ENCODE peak calls at places on chromosomes 1 and 21, in eight cellular contexts. L is fibroblast of gingiva; V is smooth muscle cell of the brain vasculature; C is substantia nigra; Z is heart left ventricle; F is activated CD8-positive, alpha-beta T cell treated with anti-CD3 and anti-CD28 coated beads for 36 hours; A is EH; W is activated naive CD4-positive, alpha-beta T cell treated with anti-CD3 and anti-CD28 coated beads for 36 hours. N is an unnamed sample.
A peak's percentile ranks its signal among the peaks of the same experiment; 100 is the strongest.

GRCh38 chr1:173863224-173864151 is 4.3 kb downstream of the GAS5 start:
- DNase-seq in L (no peak), A (no peak), F (no peak), V (no peak), W (no peak), Z (no peak), C (no peak), N (no peak)

GRCh38 chr1:154170547-154171221 is 15.8 kb upstream of the NUP210L start:
- DNase-seq in Z (no peak), L (no peak), W (peak; percentile 85), V (no peak), A (no peak), F (peak; percentile 86), C (no peak), N (no peak)

GRCh38 chr1:184882649-184883303 is 91.5 kb downstream of the NIBAN1 start:
- DNase-seq in Z (peak; percentile 62), C (no peak), W (peak; percentile 32), V (no peak), F (peak; percentile 37), L (peak; percentile 24), A (no peak), N (no peak)

GRCh38 chr21:42060166-42060565 is 11.0 kb upstream of the UMODL1 start:
- DNase-seq in A (no peak), C (no peak), Z (peak; percentile 10), L (no peak), F (no peak), V (no peak), W (no peak), N (no peak)

GRCh38 chr21:45615145-45615711 is 28.3 kb upstream of the PCBP3 start:
- DNase-seq in F (peak; percentile 93), V (no peak), L (no peak), Z (no peak), C (no peak), W (peak; percentile 88), A (peak; percentile 29), N (no peak)

GRCh38 chr1:166638137-166638536 is 201.1 kb upstream of the POGK start:
- DNase-seq in Z (no peak), W (no peak), L (no peak), F (no peak), A (no peak), C (no peak), V (no peak), N (no peak)

GRCh38 chr1:45503462-45504360 is 3.6 kb downstream of the MMACHC start:
- DNase-seq in A (no peak), Z (no peak), V (no peak), F (no peak), W (no peak), C (no peak), L (no peak), N (no peak)

GRCh38 chr1:156025873-156026272 is 5.1 kb upstream of the SSR2 start:
- DNase-seq in W (peak; percentile 59), A (peak; percentile 51), F (peak; percentile 65), V (no peak), C (no peak), Z (peak; percentile 43), L (no peak), N (no peak)

GRCh38 chr1:161193561-161194235 is 5.2 kb downstream of the ADAMTS4 start:
- DNase-seq in L (peak; percentile 69), V (no peak), W (no peak), A (no peak), C (peak; percentile 75), F (no peak), Z (no peak), N (no peak)

GRCh38 chr1:50646526-50646925 is 223.3 kb upstream of the DMRTA2 start:
- DNase-seq in A (no peak), F (no peak), V (no peak), W (no peak), C (no peak), L (no peak), Z (no peak), N (no peak)

GRCh38 chr1:54937469-54937868 is 43.0 kb upstream of the TMEM61 start:
- DNase-seq in W (no peak), C (no peak), V (no peak), Z (no peak), L (no peak), A (peak; percentile 37), F (no peak), N (no peak)

GRCh38 chr21:44712203-44713028 is 1.0 kb upstream of the TSPEAR start:
- DNase-seq in V (no peak), L (no peak), Z (no peak), F (no peak), A (no peak), C (no peak), W (no peak), N (no peak)

GRCh38 chr1:114024049-114024448 is 44.8 kb downstream of the OLFML3 start:
- DNase-seq in F (no peak), A (no peak), C (no peak), W (no peak), V (peak; percentile 86), L (peak; percentile 11), Z (no peak), N (no peak)

GRCh38 chr1:181100015-181100905 is 11.8 kb downstream of the IER5 start:
- DNase-seq in C (no peak), W (peak; percentile 69), V (no peak), L (no peak), A (peak; percentile 74), Z (no peak), F (peak; percentile 68), N (no peak)

GRCh38 chr1:85611856-85612255 is 31.3 kb downstream of the CCN1 start:
- DNase-seq in F (no peak), L (peak; percentile 99), V (peak; percentile 93), Z (peak; percentile 39), A (peak; percentile 100), C (no peak), W (no peak), N (peak; percentile 82)

GRCh38 chr1:109639841-109640184 is 16.1 kb upstream of the GSTM4 start:
- DNase-seq in A (no peak), Z (no peak), V (no peak), C (no peak), F (no peak), L (no peak), W (no peak), N (no peak)

GRCh38 chr1:156193208-156193487 is 756 bp upstream of the SLC25A44 start:
- DNase-seq in W (no peak), Z (no peak), A (no peak), F (no peak), V (no peak), L (no peak), C (no peak), N (no peak)

GRCh38 chr1:164764333-164764732 is 205.3 kb downstream of the PBX1 start:
- DNase-seq in Z (no peak), A (peak; percentile 56), F (no peak), C (no peak), W (no peak), L (no peak), V (no peak), N (no peak)

GRCh38 chr1:205142105-205142475 is 20.3 kb upstream of the RBBP5 start:
- DNase-seq in V (no peak), F (no peak), C (no peak), A (no peak), Z (no peak), L (peak; percentile 9), W (no peak), N (no peak)

GRCh38 chr1:183871142-183871541 is 66.2 kb downstream of the RGL1 start:
- DNase-seq in Z (no peak), A (peak; percentile 41), F (no peak), V (peak; percentile 80), L (peak; percentile 39), C (no peak), W (no peak), N (no peak)

GRCh38 chr21:42850866-42851391 is 28.4 kb downstream of the WDR4 start:
- DNase-seq in C (no peak), A (no peak), V (no peak), W (peak; percentile 27), Z (no peak), L (no peak), F (peak; percentile 54), N (no peak)

GRCh38 chr1:109981128-109981379 is 3.5 kb upstream of the AHCYL1 start:
- DNase-seq in L (no peak), F (no peak), V (no peak), Z (no peak), C (no peak), W (no peak), A (no peak), N (no peak)

GRCh38 chr1:155012760-155013602 is 10.4 kb downstream of the ZBTB7B start:
- DNase-seq in C (no peak), V (no peak), A (no peak), L (no peak), W (no peak), Z (no peak), F (no peak), N (no peak)

GRCh38 chr1:218674280-218674773 is 329.2 kb downstream of the TGFB2 start:
- DNase-seq in F (no peak), W (no peak), V (peak; percentile 75), A (peak; percentile 87), L (peak; percentile 50), C (no peak), Z (peak; percentile 27), N (no peak)

GRCh38 chr1:15153184-15153841 is at the start of gene TMEM51:
- DNase-seq in A (peak; percentile 40), Z (peak; percentile 85), C (no peak), F (no peak), L (peak; percentile 41), W (no peak), V (no peak), N (peak; percentile 29)

GRCh38 chr1:97904528-97904927 is 16.3 kb downstream of the DPYD start:
- DNase-seq in Z (no peak), W (no peak), F (no peak), L (peak; percentile 85), V (no peak), A (peak; percentile 46), C (no peak), N (no peak)

GRCh38 chr21:15003463-15004135 is 61.2 kb downstream of the NRIP1 start:
- DNase-seq in V (no peak), F (peak; percentile 22), L (no peak), Z (peak; percentile 27), A (no peak), C (no peak), W (no peak), N (no peak)

GRCh38 chr1:202046227-202046626 is 35.8 kb downstream of the ELF3 start:
- DNase-seq in W (no peak), C (no peak), F (no peak), V (no peak), Z (no peak), L (no peak), A (no peak), N (no peak)

N was measured in T1000.